ENCODE peak calls at places on chromosomes 11 and 22, in five cellular contexts. One of them, this sample, is unnamed.

GRCh38 chr11:93740802-93741093 is 547 bp downstream of the TAF1D start:
- DNase-seq in CD8-positive, alpha-beta T cell: peak; percentile 70
- DNase-seq in AG04450: no peak
- DNase-seq in left ventricle myocardium inferior: peak; percentile 48
- DNase-seq in body of pancreas: peak; percentile 55
- DNase-seq in this sample: no peak

GRCh38 chr11:27663294-27663693 is 37.0 kb downstream of the BDNF start:
- DNase-seq in body of pancreas: no peak
- DNase-seq in left ventricle myocardium inferior: no peak
- DNase-seq in CD8-positive, alpha-beta T cell: no peak
- DNase-seq in AG04450: no peak
- DNase-seq in this sample: no peak

GRCh38 chr22:27004434-27004833 is 347.0 kb downstream of the MIAT start:
- DNase-seq in AG04450: no peak
- DNase-seq in CD8-positive, alpha-beta T cell: no peak
- DNase-seq in body of pancreas: no peak
- DNase-seq in left ventricle myocardium inferior: no peak
- DNase-seq in this sample: no peak

GRCh38 chr11:12773591-12773990 is 99.4 kb downstream of the TEAD1 start:
- DNase-seq in AG04450: no peak
- DNase-seq in left ventricle myocardium inferior: no peak
- DNase-seq in body of pancreas: no peak
- DNase-seq in CD8-positive, alpha-beta T cell: no peak
- DNase-seq in this sample: no peak

GRCh38 chr11:57778318-57779037 is 16.9 kb downstream of the CTNND1 start:
- DNase-seq in AG04450: peak; percentile 95
- DNase-seq in left ventricle myocardium inferior: peak; percentile 92
- DNase-seq in body of pancreas: peak; percentile 90
- DNase-seq in CD8-positive, alpha-beta T cell: no peak
- DNase-seq in this sample: peak; percentile 94

GRCh38 chr11:111514216-111515031 is at the start of gene HOATZ:
- DNase-seq in left ventricle myocardium inferior: no peak
- DNase-seq in CD8-positive, alpha-beta T cell: peak; percentile 54
- DNase-seq in body of pancreas: no peak
- DNase-seq in AG04450: no peak
- DNase-seq in this sample: no peak

GRCh38 chr22:37270928-37271650 is 11.2 kb upstream of the CYTH4 start:
- DNase-seq in CD8-positive, alpha-beta T cell: no peak
- DNase-seq in left ventricle myocardium inferior: no peak
- DNase-seq in body of pancreas: no peak
- DNase-seq in AG04450: no peak
- DNase-seq in this sample: no peak

GRCh38 chr22:19900707-19901436 is 40.7 kb upstream of the COMT start:
- DNase-seq in CD8-positive, alpha-beta T cell: no peak
- DNase-seq in body of pancreas: no peak
- DNase-seq in AG04450: no peak
- DNase-seq in left ventricle myocardium inferior: no peak
- DNase-seq in this sample: no peak

GRCh38 chr11:44257338-44258189 is 52.4 kb downstream of the ALX4 start:
- DNase-seq in body of pancreas: no peak
- DNase-seq in left ventricle myocardium inferior: no peak
- DNase-seq in CD8-positive, alpha-beta T cell: no peak
- DNase-seq in AG04450: no peak
- DNase-seq in this sample: no peak

GRCh38 chr22:50010676-50011446 is 1.7 kb downstream of the IL17REL start:
- DNase-seq in body of pancreas: no peak
- DNase-seq in AG04450: no peak
- DNase-seq in left ventricle myocardium inferior: no peak
- DNase-seq in CD8-positive, alpha-beta T cell: no peak
- DNase-seq in this sample: no peak

GRCh38 chr22:24951942-24952836 is at the start of gene KIAA1671:
- DNase-seq in CD8-positive, alpha-beta T cell: peak; percentile 91
- DNase-seq in body of pancreas: peak; percentile 91
- DNase-seq in left ventricle myocardium inferior: peak; percentile 85
- DNase-seq in AG04450: no peak
- DNase-seq in this sample: no peak

GRCh38 chr11:122183933-122184332 is 67.9 kb upstream of the BLID start:
- DNase-seq in CD8-positive, alpha-beta T cell: no peak
- DNase-seq in left ventricle myocardium inferior: no peak
- DNase-seq in body of pancreas: no peak
- DNase-seq in AG04450: no peak
- DNase-seq in this sample: no peak

GRCh38 chr22:49825944-49826602 is 1.6 kb downstream of the BRD1 start:
- DNase-seq in left ventricle myocardium inferior: no peak
- DNase-seq in body of pancreas: no peak
- DNase-seq in AG04450: no peak
- DNase-seq in CD8-positive, alpha-beta T cell: peak; percentile 66
- DNase-seq in this sample: no peak

GRCh38 chr11:858993-859339 is 16.3 kb downstream of the TSPAN4 start:
- DNase-seq in AG04450: no peak
- DNase-seq in body of pancreas: no peak
- DNase-seq in left ventricle myocardium inferior: no peak
- DNase-seq in CD8-positive, alpha-beta T cell: no peak
- DNase-seq in this sample: no peak

GRCh38 chr11:83042966-83043711 is 28.6 kb downstream of the RAB30 start:
- DNase-seq in left ventricle myocardium inferior: no peak
- DNase-seq in AG04450: no peak
- DNase-seq in body of pancreas: no peak
- DNase-seq in CD8-positive, alpha-beta T cell: no peak
- DNase-seq in this sample: no peak

GRCh38 chr11:120912504-120912903 is 111.4 kb upstream of the TBCEL start:
- DNase-seq in left ventricle myocardium inferior: no peak
- DNase-seq in AG04450: peak; percentile 10
- DNase-seq in CD8-positive, alpha-beta T cell: no peak
- DNase-seq in body of pancreas: no peak
- DNase-seq in this sample: peak; percentile 21

GRCh38 chr11:88807349-88807748 is 258.4 kb downstream of the GRM5 start:
- DNase-seq in left ventricle myocardium inferior: no peak
- DNase-seq in AG04450: no peak
- DNase-seq in CD8-positive, alpha-beta T cell: no peak
- DNase-seq in body of pancreas: no peak
- DNase-seq in this sample: no peak

GRCh38 chr11:43072911-43073310 is 238.9 kb upstream of the API5 start:
- DNase-seq in left ventricle myocardium inferior: no peak
- DNase-seq in AG04450: no peak
- DNase-seq in CD8-positive, alpha-beta T cell: no peak
- DNase-seq in body of pancreas: no peak
- DNase-seq in this sample: no peak

GRCh38 chr11:117919326-117920275 is 9.6 kb downstream of the TMPRSS13 start:
- DNase-seq in CD8-positive, alpha-beta T cell: no peak
- DNase-seq in left ventricle myocardium inferior: no peak
- DNase-seq in AG04450: no peak
- DNase-seq in body of pancreas: no peak
- DNase-seq in this sample: no peak

GRCh38 chr11:2267871-2268825 is 2.2 kb downstream of the ASCL2 start:
- DNase-seq in CD8-positive, alpha-beta T cell: peak; percentile 47
- DNase-seq in AG04450: no peak
- DNase-seq in left ventricle myocardium inferior: no peak
- DNase-seq in body of pancreas: no peak
- DNase-seq in this sample: no peak

GRCh38 chr11:66638177-66639065 is at the start of gene RBM4:
- DNase-seq in left ventricle myocardium inferior: peak; percentile 96
- DNase-seq in body of pancreas: peak; percentile 98
- DNase-seq in CD8-positive, alpha-beta T cell: peak; percentile 94
- DNase-seq in AG04450: peak; percentile 100
- DNase-seq in this sample: peak; percentile 99
- TF ChIP-seq CTCF in left ventricle myocardium inferior: no peak
- TF ChIP-seq CTCF in body of pancreas: peak; percentile 19
- TF ChIP-seq CTCF in CD8-positive, alpha-beta T cell: no peak
- TF ChIP-seq CTCF in AG04450: peak; percentile 21
- TF ChIP-seq CTCF in this sample: no peak

DNA sequence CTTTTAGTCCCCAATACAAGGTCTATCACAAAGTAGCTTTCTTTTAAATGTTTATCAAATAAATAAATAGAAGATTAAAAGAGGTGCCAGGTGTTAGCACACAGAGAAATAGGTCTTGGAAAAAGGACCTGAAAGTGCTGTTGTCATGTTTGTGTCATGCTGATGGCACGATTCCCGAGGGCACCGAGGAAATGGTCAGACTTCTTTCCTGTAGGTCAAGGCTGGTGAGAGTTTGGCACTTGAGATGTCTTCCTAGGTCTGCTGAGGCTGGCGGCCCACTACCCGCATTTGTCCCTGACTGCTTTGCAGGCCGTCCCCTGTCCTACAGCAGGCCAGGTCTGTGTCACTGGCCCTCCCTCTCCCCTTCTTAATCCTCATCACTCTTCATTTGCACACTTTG is 112.1 kb downstream of the ATXN10 start:
- DNase-seq in AG04450: no peak
- DNase-seq in body of pancreas: no peak
- DNase-seq in left ventricle myocardium inferior: no peak
- DNase-seq in CD8-positive, alpha-beta T cell: no peak
- DNase-seq in this sample: no peak
- H3K4me3 ChIP-seq in AG04450: no peak overlapping the region
- H3K4me3 ChIP-seq in body of pancreas: no peak overlapping the region
- H3K4me3 ChIP-seq in left ventricle myocardium inferior: no peak overlapping the region
- H3K4me3 ChIP-seq in CD8-positive, alpha-beta T cell: no peak overlapping the region
- H3K4me3 ChIP-seq in this sample: no peak overlapping the region

GRCh38 chr22:38565441-38565840 is 4.5 kb downstream of the DMC1 start:
- DNase-seq in AG04450: no peak
- DNase-seq in left ventricle myocardium inferior: no peak
- DNase-seq in body of pancreas: no peak
- DNase-seq in CD8-positive, alpha-beta T cell: no peak
- DNase-seq in this sample: no peak
- TF ChIP-seq CTCF in AG04450: no peak
- TF ChIP-seq CTCF in left ventricle myocardium inferior: no peak
- TF ChIP-seq CTCF in body of pancreas: no peak
- TF ChIP-seq CTCF in CD8-positive, alpha-beta T cell: no peak
- TF ChIP-seq CTCF in this sample: no peak

GRCh38 chr11:104795511-104796213 is 102.6 kb downstream of the CASP12 start:
- DNase-seq in CD8-positive, alpha-beta T cell: no peak
- DNase-seq in body of pancreas: no peak
- DNase-seq in left ventricle myocardium inferior: no peak
- DNase-seq in AG04450: no peak
- DNase-seq in this sample: no peak

GRCh38 chr11:104803770-104804169 is 94.5 kb downstream of the CASP12 start:
- DNase-seq in CD8-positive, alpha-beta T cell: no peak
- DNase-seq in AG04450: no peak
- DNase-seq in left ventricle myocardium inferior: no peak
- DNase-seq in body of pancreas: no peak
- DNase-seq in this sample: no peak

GRCh38 chr11:104792861-104793260 is 105.4 kb downstream of the CASP12 start:
- DNase-seq in body of pancreas: no peak
- DNase-seq in AG04450: no peak
- DNase-seq in left ventricle myocardium inferior: no peak
- DNase-seq in CD8-positive, alpha-beta T cell: no peak
- DNase-seq in this sample: no peak

GRCh38 chr11:104799251-104799650 is 99.0 kb downstream of the CASP12 start:
- DNase-seq in AG04450: no peak
- DNase-seq in left ventricle myocardium inferior: no peak
- DNase-seq in body of pancreas: no peak
- DNase-seq in CD8-positive, alpha-beta T cell: no peak
- DNase-seq in this sample: no peak

GRCh38 chr11:104798794-104799193 is 99.5 kb downstream of the CASP12 start:
- DNase-seq in CD8-positive, alpha-beta T cell: no peak
- DNase-seq in left ventricle myocardium inferior: no peak
- DNase-seq in AG04450: no peak
- DNase-seq in body of pancreas: no peak
- DNase-seq in this sample: no peak
- H3K4me3 ChIP-seq in CD8-positive, alpha-beta T cell: peak overlapping the region; percentile 36
- H3K4me3 ChIP-seq in left ventricle myocardium inferior: peak overlapping the region; percentile 18
- H3K4me3 ChIP-seq in AG04450: no peak overlapping the region
- H3K4me3 ChIP-seq in body of pancreas: no peak overlapping the region
- H3K4me3 ChIP-seq in this sample: no peak overlapping the region

GRCh38 chr11:8870461-8871282 is 40.3 kb upstream of the AKIP1 start:
- DNase-seq in AG04450: peak; percentile 29
- DNase-seq in body of pancreas: peak; percentile 62
- DNase-seq in left ventricle myocardium inferior: peak; percentile 57
- DNase-seq in CD8-positive, alpha-beta T cell: no peak
- DNase-seq in this sample: no peak
- TF ChIP-seq CTCF in AG04450: no peak
- TF ChIP-seq CTCF in body of pancreas: no peak
- TF ChIP-seq CTCF in left ventricle myocardium inferior: no peak
- TF ChIP-seq CTCF in CD8-positive, alpha-beta T cell: no peak
- TF ChIP-seq CTCF in this sample: no peak

DNA sequence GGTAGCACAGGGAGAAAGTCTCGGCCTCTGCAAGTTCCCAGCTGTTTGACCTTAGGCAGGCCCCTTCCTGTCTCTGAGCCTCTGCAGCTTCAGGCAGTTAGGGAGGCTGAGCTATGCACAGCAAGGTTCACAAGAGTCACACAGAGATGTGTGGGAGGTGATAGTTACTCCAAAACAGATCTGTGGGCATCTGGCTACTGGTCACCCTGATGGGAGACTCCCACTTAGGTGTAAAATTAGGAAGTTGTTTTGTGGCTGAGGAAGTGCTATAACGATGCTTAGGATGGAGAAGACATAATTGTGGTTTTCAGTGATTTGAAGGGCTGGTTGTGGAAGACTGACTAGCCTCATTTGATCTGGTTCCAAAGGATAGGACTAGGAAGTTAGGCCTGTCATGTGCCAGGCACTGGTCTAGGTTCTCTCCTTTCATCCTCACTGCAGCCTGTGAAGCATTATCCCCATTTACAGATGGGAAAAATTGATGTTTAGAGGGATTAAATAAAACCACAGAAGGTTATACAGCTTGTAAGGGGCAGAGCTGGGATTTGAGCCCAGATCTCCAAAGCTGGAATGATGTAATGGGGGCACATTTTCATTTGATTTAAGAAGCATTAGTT is 13.5 kb downstream of the ACO2 start:
- DNase-seq in body of pancreas: no peak
- DNase-seq in AG04450: no peak
- DNase-seq in left ventricle myocardium inferior: no peak
- DNase-seq in CD8-positive, alpha-beta T cell: no peak
- DNase-seq in this sample: no peak
- H3K4me3 ChIP-seq in body of pancreas: no peak overlapping the region
- H3K4me3 ChIP-seq in AG04450: no peak overlapping the region
- H3K4me3 ChIP-seq in left ventricle myocardium inferior: peak overlapping the region; percentile 33
- H3K4me3 ChIP-seq in CD8-positive, alpha-beta T cell: no peak overlapping the region
- H3K4me3 ChIP-seq in this sample: no peak overlapping the region

DNA sequence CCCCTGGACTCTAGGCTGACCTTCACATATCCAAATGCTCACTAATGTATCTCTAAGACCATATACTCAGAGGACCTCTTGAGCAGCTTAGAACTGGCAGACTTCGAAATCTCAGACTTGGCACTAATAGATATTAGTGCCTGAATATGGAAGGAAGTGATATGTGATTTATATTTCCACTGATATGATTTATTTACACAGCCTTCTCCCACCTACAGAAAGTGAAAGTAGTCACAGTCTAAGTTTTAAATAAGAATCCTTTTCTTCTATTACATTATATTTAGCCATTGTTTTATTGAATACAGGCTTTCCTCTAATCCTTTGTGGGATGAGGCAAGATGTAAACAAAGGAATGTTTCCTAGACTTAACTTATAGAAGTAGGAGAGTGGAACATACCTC is 6.7 kb upstream of the NAV2 start:
- DNase-seq in body of pancreas: no peak
- DNase-seq in left ventricle myocardium inferior: no peak
- DNase-seq in AG04450: no peak
- DNase-seq in CD8-positive, alpha-beta T cell: no peak
- DNase-seq in this sample: no peak
- TF ChIP-seq CTCF in body of pancreas: no peak
- TF ChIP-seq CTCF in left ventricle myocardium inferior: no peak
- TF ChIP-seq CTCF in AG04450: no peak
- TF ChIP-seq CTCF in CD8-positive, alpha-beta T cell: no peak
- TF ChIP-seq CTCF in this sample: no peak

GRCh38 chr11:127003260-127003981 is 2.9 kb upstream of the KIRREL3 start:
- DNase-seq in CD8-positive, alpha-beta T cell: no peak
- DNase-seq in AG04450: no peak
- DNase-seq in body of pancreas: no peak
- DNase-seq in left ventricle myocardium inferior: no peak
- DNase-seq in this sample: no peak
- H3K4me3 ChIP-seq in CD8-positive, alpha-beta T cell: no peak overlapping the region
- H3K4me3 ChIP-seq in AG04450: peak overlapping the region; percentile 57
- H3K4me3 ChIP-seq in body of pancreas: no peak overlapping the region
- H3K4me3 ChIP-seq in left ventricle myocardium inferior: peak overlapping the region; percentile 48
- H3K4me3 ChIP-seq in this sample: peak overlapping the region; percentile 62